ENCODE peak calls at places on chromosomes 11 and 22, in seven cellular contexts. N is endothelial cell of umbilical vein; F is fibroblast of lung; I is dorsolateral prefrontal cortex; G is mesenteric fat pad; X is cardiac septum; R is activated CD4-positive, alpha-beta T cell treated with anti-CD3 and anti-CD28 coated beads, Interleukin-2, amount 50 U/mL, for 48 hours. D is an unnamed sample.

GRCh38 chr11:83436855-83437254 is 150.7 kb upstream of the CCDC90B start:
- DNase-seq in G (no peak), X (no peak), I (no peak), F (no peak), R (no peak), N (no peak), D (no peak)

GRCh38 chr11:10908215-10908990 is 50.5 kb upstream of the ZBED5 start:
- DNase-seq in X (no peak), I (no peak), G (no peak), R (no peak), N (no peak), F (peak; percentile 98), D (no peak)

GRCh38 chr11:61923166-61924015 is 6.0 kb upstream of the RAB3IL1 start:
- DNase-seq in F (peak; percentile 43), N (no peak), R (no peak), G (peak; percentile 87), X (no peak), I (no peak), D (peak; percentile 68)

GRCh38 chr11:44624761-44625221 is 59.3 kb downstream of the CD82 start:
- DNase-seq in N (no peak), F (no peak), R (peak; percentile 6), X (peak; percentile 64), I (no peak), G (peak; percentile 62), D (no peak)

GRCh38 chr11:3866206-3866605 is 10.7 kb downstream of the STIM1 start:
- DNase-seq in N (no peak), F (no peak), R (no peak), I (no peak), X (peak; percentile 90), G (no peak), D (peak; percentile 52)

GRCh38 chr11:95076416-95076815 is 9.7 kb downstream of the SRSF8 start:
- DNase-seq in I (no peak), N (peak; percentile 90), G (no peak), X (no peak), R (no peak), F (peak; percentile 87), D (peak; percentile 39)

GRCh38 chr11:20488352-20488751 is 100.8 kb downstream of the PRMT3 start:
- DNase-seq in R (no peak), X (no peak), I (no peak), F (peak; percentile 36), N (no peak), G (no peak), D (no peak)

GRCh38 chr11:304915-305833 is 2.4 kb upstream of the IFITM2 start:
- DNase-seq in N (peak; percentile 78), F (peak; percentile 68), I (no peak), X (no peak), R (peak; percentile 70), G (no peak), D (peak; percentile 76)

GRCh38 chr11:73258104-73258684 is 13.9 kb upstream of the P2RY6 start:
- DNase-seq in N (no peak), X (no peak), I (no peak), F (no peak), G (no peak), R (no peak), D (no peak)

GRCh38 chr22:29635734-29636357 is 32.4 kb downstream of the NF2 start:
- DNase-seq in R (no peak), X (no peak), N (peak; percentile 64), I (no peak), G (no peak), F (peak; percentile 69), D (no peak)

GRCh38 chr11:28529540-28530410 is 421.6 kb downstream of the METTL15 start:
- DNase-seq in I (no peak), R (no peak), G (no peak), N (peak; percentile 65), X (no peak), F (peak; percentile 65), D (no peak)

GRCh38 chr11:127182586-127183203 is 182.1 kb upstream of the KIRREL3 start:
- DNase-seq in F (no peak), I (no peak), X (no peak), G (no peak), N (no peak), R (no peak), D (no peak)

GRCh38 chr11:1559103-1559951 is 12.7 kb downstream of the DUSP8 start:
- DNase-seq in I (peak; percentile 91), N (no peak), G (peak; percentile 96), R (no peak), F (peak; percentile 69), X (peak; percentile 92), D (peak; percentile 91)

GRCh38 chr11:2088284-2088683 is 50.9 kb downstream of the IGF2 start:
- DNase-seq in N (no peak), R (no peak), I (peak; percentile 11), X (no peak), G (peak; percentile 45), F (no peak), D (no peak)

GRCh38 chr11:4454031-4454430 is 4.9 kb downstream of the OR52K2 start:
- DNase-seq in F (no peak), I (no peak), G (no peak), X (no peak), R (no peak), N (no peak), D (no peak)

GRCh38 chr11:131449391-131450019 is 79.1 kb downstream of the NTM start:
- DNase-seq in F (no peak), X (no peak), G (no peak), N (no peak), I (no peak), R (no peak), D (no peak)

GRCh38 chr22:45164217-45165123 is 745 bp downstream of the NUP50 start:
- DNase-seq in N (peak; percentile 30), F (peak; percentile 33), R (peak; percentile 31), X (no peak), G (peak; percentile 90), I (no peak), D (peak; percentile 32)

GRCh38 chr11:6321961-6322362 is 1.7 kb upstream of the CAVIN3 start:
- DNase-seq in N (peak; percentile 68), X (no peak), G (no peak), I (no peak), F (peak; percentile 82), R (no peak), D (no peak)

GRCh38 chr11:34653851-34654490 is 33.1 kb downstream of the EHF start:
- DNase-seq in X (no peak), I (no peak), F (peak; percentile 98), G (no peak), R (peak; percentile 32), N (no peak), D (no peak)

GRCh38 chr11:20102393-20102792 is 57.9 kb downstream of the DBX1 start:
- DNase-seq in N (no peak), R (no peak), F (no peak), X (no peak), G (no peak), I (no peak), D (no peak)

GRCh38 chr11:113957016-113957415 is 17.9 kb upstream of the HTR3A start:
- DNase-seq in G (no peak), X (no peak), F (no peak), I (no peak), N (no peak), R (no peak), D (no peak)

GRCh38 chr11:134942633-134943032 is 530.6 kb upstream of the B3GAT1 start:
- DNase-seq in X (no peak), N (no peak), G (no peak), F (peak; percentile 62), R (no peak), I (no peak), D (no peak)

GRCh38 chr11:62851807-62852522 is 12.6 kb upstream of the WDR74 start:
- DNase-seq in X (no peak), F (no peak), N (no peak), R (no peak), I (no peak), G (no peak), D (no peak)

GRCh38 chr11:10310301-10310841 is 5.5 kb downstream of the ADM start:
- DNase-seq in G (no peak), N (peak; percentile 5), F (peak; percentile 29), I (no peak), X (no peak), R (no peak), D (no peak)

GRCh38 chr22:23404689-23405365 is 175.3 kb downstream of the IGLL1 start:
- DNase-seq in R (no peak), N (peak; percentile 11), X (peak; percentile 66), F (no peak), G (peak; percentile 49), I (no peak), D (no peak)

GRCh38 chr11:94800394-94800793 is 32.2 kb downstream of the AMOTL1 start:
- DNase-seq in F (peak; percentile 24), R (no peak), I (no peak), G (no peak), N (no peak), X (no peak), D (peak; percentile 53)

GRCh38 chr22:30370681-30371080 is 13.9 kb downstream of the CCDC157 start:
- DNase-seq in G (no peak), F (no peak), R (no peak), I (no peak), X (no peak), N (no peak), D (no peak)

GRCh38 chr11:42595856-42596255 is 715.9 kb upstream of the API5 start:
- DNase-seq in G (no peak), N (no peak), F (no peak), X (no peak), R (no peak), I (no peak), D (no peak)

GRCh38 chr11:68040957-68041591 is 2.2 kb downstream of the TCIRG1 start:
- DNase-seq in R (no peak), X (no peak), G (no peak), F (no peak), I (no peak), N (no peak), D (no peak)

GRCh38 chr11:46970913-46971625 is 34.5 kb downstream of the CSTPP1 start:
- DNase-seq in F (no peak), G (no peak), N (no peak), I (no peak), R (no peak), X (no peak), D (no peak)

GRCh38 chr22:20052309-20053250 is 27.5 kb upstream of the DGCR8 start:
- DNase-seq in F (no peak), I (no peak), G (no peak), R (no peak), N (no peak), X (no peak), D (no peak)

GRCh38 chr11:17012712-17013547 is 1.3 kb downstream of the PLEKHA7 start:
- DNase-seq in G (no peak), X (no peak), N (peak; percentile 50), I (no peak), F (peak; percentile 78), R (no peak), D (peak; percentile 55)

GRCh38 chr22:43013355-43014061 is 1.4 kb downstream of the PACSIN2 start:
- DNase-seq in G (no peak), F (peak; percentile 41), N (peak; percentile 64), I (no peak), X (no peak), R (no peak), D (no peak)

GRCh38 chr11:4704054-4704789 is at the start of gene MMP26:
- DNase-seq in F (no peak), R (no peak), I (no peak), N (no peak), X (no peak), G (no peak), D (no peak)

GRCh38 chr22:49784987-49785614 is 42.6 kb downstream of the BRD1 start:
- DNase-seq in F (no peak), X (peak; percentile 73), R (no peak), I (no peak), G (no peak), N (no peak), D (no peak)

GRCh38 chr11:118789501-118790356 is 1.2 kb downstream of the DDX6 start:
- DNase-seq in I (no peak), F (peak; percentile 25), X (no peak), G (no peak), N (peak; percentile 65), R (peak; percentile 60), D (no peak)

GRCh38 chr11:134014502-134014901 is 54.4 kb upstream of the JAM3 start:
- DNase-seq in X (no peak), I (no peak), R (no peak), G (no peak), N (no peak), F (peak; percentile 13), D (peak; percentile 52)

GRCh38 chr22:20951932-20952380 is 15.1 kb upstream of the AIFM3 start:
- DNase-seq in X (no peak), G (no peak), I (no peak), N (no peak), F (no peak), R (no peak), D (no peak)

D was measured in left cardiac atrium.